ENCODE peak calls at places on chromosomes 1 and 21, in five cellular contexts. R is GM23338, G is K562, U is astrocyte, V is neural progenitor cell. X is an unnamed sample.

GRCh38 chr1:100478816-100479215 is 59.1 kb upstream of the GPR88 start:
- DNase-seq in R (no peak), G (no peak), U (no peak), V (no peak), X (no peak)

GRCh38 chr1:35660581-35661473 is 19.5 kb upstream of the PSMB2 start:
- DNase-seq in R (peak; percentile 89), G (no peak), U (peak; percentile 57), V (peak; percentile 92), X (peak; percentile 52)

GRCh38 chr1:30024411-30025195 is 698.8 kb downstream of the MATN1 start:
- DNase-seq in R (no peak), G (no peak), U (no peak), V (no peak), X (no peak)

GRCh38 chr1:101309334-101310221 is 72.8 kb downstream of the S1PR1 start:
- DNase-seq in R (peak; percentile 73), G (peak; percentile 56), U (peak; percentile 29), V (peak; percentile 71), X (peak; percentile 93)

GRCh38 chr1:118963456-118964430 is 24.4 kb downstream of the TBX15 start:
- DNase-seq in R (no peak), G (no peak), U (peak; percentile 20), V (no peak), X (no peak)

GRCh38 chr1:170131984-170132383 is 13.8 kb upstream of the NTMT2 start:
- DNase-seq in R (no peak), G (no peak), U (no peak), V (no peak), X (no peak)

GRCh38 chr21:44615881-44616590 is 4.2 kb downstream of the KRTAP10-8 start:
- DNase-seq in R (no peak), G (no peak), U (no peak), V (no peak), X (no peak)

GRCh38 chr1:166064324-166064926 is 102.4 kb downstream of the FAM78B start:
- DNase-seq in R (peak; percentile 44), G (no peak), U (no peak), V (no peak), X (no peak)

GRCh38 chr1:94068096-94068830 is 52.7 kb downstream of the ABCA4 start:
- DNase-seq in R (no peak), G (no peak), U (peak; percentile 82), V (no peak), X (no peak)

GRCh38 chr1:171816300-171816901 is 24.9 kb upstream of the DNM3 start:
- DNase-seq in R (no peak), G (no peak), U (no peak), V (no peak), X (no peak)

GRCh38 chr1:76374111-76374510 is 299.6 kb downstream of the ST6GALNAC3 start:
- DNase-seq in R (no peak), G (no peak), U (no peak), V (no peak), X (no peak)

GRCh38 chr1:110440877-110441276 is 10.1 kb upstream of the PROK1 start:
- DNase-seq in R (no peak), G (no peak), U (peak; percentile 16), V (no peak), X (no peak)

GRCh38 chr1:224219011-224219611 is 36.1 kb downstream of the DEGS1 start:
- DNase-seq in R (no peak), G (no peak), U (no peak), V (no peak), X (no peak)

GRCh38 chr1:68015369-68015768 is 35.1 kb downstream of the DIRAS3 start:
- DNase-seq in R (no peak), G (no peak), U (peak; percentile 10), V (no peak), X (no peak)

GRCh38 chr1:234917495-234918188 is 211.0 kb downstream of the TOMM20 start:
- DNase-seq in R (no peak), G (no peak), U (no peak), V (no peak), X (no peak)

GRCh38 chr1:31897534-31898100 is 40.6 kb downstream of the PTP4A2 start:
- DNase-seq in R (no peak), G (no peak), U (no peak), V (no peak), X (no peak)

GRCh38 chr1:185396126-185396525 is 79.1 kb upstream of the IVNS1ABP start:
- DNase-seq in R (no peak), G (no peak), U (no peak), V (no peak), X (no peak)

GRCh38 chr1:29674625-29675326 is 438.5 kb downstream of the PTPRU start:
- DNase-seq in R (no peak), G (no peak), U (no peak), V (no peak), X (no peak)

GRCh38 chr1:182601416-182601786 is 2.8 kb downstream of the RGS16 start:
- DNase-seq in R (peak; percentile 96), G (peak; percentile 80), U (peak; percentile 50), V (peak; percentile 94), X (peak; percentile 66)

GRCh38 chr1:21568809-21569385 is 59.7 kb downstream of the ALPL start:
- DNase-seq in R (no peak), G (no peak), U (no peak), V (no peak), X (no peak)

GRCh38 chr1:78854556-78854955 is 152.0 kb downstream of the ADGRL4 start:
- DNase-seq in R (no peak), G (no peak), U (no peak), V (no peak), X (no peak)

GRCh38 chr1:224502459-224503160 is 68.0 kb upstream of the WDR26 start:
- DNase-seq in R (peak; percentile 53), G (peak; percentile 40), U (no peak), V (peak; percentile 74), X (peak; percentile 59)

GRCh38 chr21:31374430-31374829 is 30.4 kb upstream of the TIAM1 start:
- DNase-seq in R (no peak), G (no peak), U (no peak), V (no peak), X (no peak)

GRCh38 chr1:156772728-156773497 is 5.6 kb downstream of the PRCC start:
- DNase-seq in R (no peak), G (no peak), U (no peak), V (no peak), X (no peak)

GRCh38 chr1:246001142-246001812 is 505.8 kb downstream of the SMYD3 start:
- DNase-seq in R (no peak), G (no peak), U (peak; percentile 90), V (no peak), X (no peak)

GRCh38 chr21:32545948-32546441 is 39.3 kb downstream of the TCP10L start:
- DNase-seq in R (no peak), G (peak; percentile 82), U (peak; percentile 49), V (no peak), X (no peak)

GRCh38 chr21:32253215-32253641 is 25.6 kb downstream of the MIS18A start:
- DNase-seq in R (no peak), G (no peak), U (peak; percentile 64), V (no peak), X (no peak)

GRCh38 chr1:205528887-205529825 is 24.7 kb downstream of the CDK18 start:
- DNase-seq in R (peak; percentile 95), G (peak; percentile 92), U (no peak), V (peak; percentile 90), X (peak; percentile 61)

DNA sequence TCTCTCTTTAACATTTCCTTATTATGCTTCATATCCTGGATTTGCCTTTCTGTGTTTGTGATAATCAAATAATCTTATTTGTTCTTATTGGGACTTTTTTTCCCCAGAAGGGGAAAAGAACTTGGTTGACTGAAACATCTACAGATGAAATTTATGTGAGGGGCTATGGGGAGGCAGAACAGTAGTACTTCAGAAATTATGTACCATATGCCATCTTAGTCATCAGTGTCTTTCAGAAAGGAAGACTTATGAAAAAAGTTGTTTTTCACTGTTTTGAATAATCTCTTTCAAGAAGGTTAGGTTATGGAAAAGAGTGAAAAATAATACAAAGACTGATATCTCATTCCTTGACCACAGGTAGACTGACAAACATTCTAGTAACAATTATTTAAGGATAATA is 30.2 kb upstream of the TRAF5 start:
- DNase-seq in R (no peak), G (no peak), U (no peak), V (no peak), X (no peak)
- TF ChIP-seq EZH2 in R (no peak), G (no peak), U (no peak), V (no peak), X (no peak)

GRCh38 chr1:27412502-27412901 is 20.1 kb downstream of the GPR3 start:
- DNase-seq in R (no peak), G (no peak), U (no peak), V (no peak), X (no peak)
- H3K27ac ChIP-seq in R (no peak overlapping the region), G (no peak overlapping the region), U (no peak overlapping the region), V (no peak overlapping the region), X (no peak overlapping the region)

GRCh38 chr1:230141002-230141648 is 74.1 kb downstream of the GALNT2 start:
- DNase-seq in R (no peak), G (no peak), U (peak; percentile 68), V (no peak), X (peak; percentile 38)

GRCh38 chr1:230141797-230142607 is 75.0 kb downstream of the GALNT2 start:
- DNase-seq in R (peak; percentile 22), G (no peak), U (no peak), V (no peak), X (no peak)

GRCh38 chr1:230139306-230139705 is 72.3 kb downstream of the GALNT2 start:
- DNase-seq in R (no peak), G (no peak), U (no peak), V (no peak), X (no peak)

GRCh38 chr1:230139741-230140140 is 72.7 kb downstream of the GALNT2 start:
- DNase-seq in R (no peak), G (no peak), U (no peak), V (no peak), X (no peak)

GRCh38 chr1:230140221-230141001 is 73.4 kb downstream of the GALNT2 start:
- DNase-seq in R (peak; percentile 25), G (no peak), U (peak; percentile 59), V (no peak), X (no peak)
- H3K4me3 ChIP-seq in R (no peak overlapping the region), G (no peak overlapping the region), U (peak overlapping the region; percentile 18), V (no peak overlapping the region), X (no peak overlapping the region)

GRCh38 chr1:90728656-90729257 is 11.7 kb upstream of the BARHL2 start:
- DNase-seq in R (peak; percentile 41), G (no peak), U (no peak), V (no peak), X (no peak)
- TF ChIP-seq EZH2 in R (no peak), G (no peak), U (no peak), V (peak; percentile 38), X (no peak)

DNA sequence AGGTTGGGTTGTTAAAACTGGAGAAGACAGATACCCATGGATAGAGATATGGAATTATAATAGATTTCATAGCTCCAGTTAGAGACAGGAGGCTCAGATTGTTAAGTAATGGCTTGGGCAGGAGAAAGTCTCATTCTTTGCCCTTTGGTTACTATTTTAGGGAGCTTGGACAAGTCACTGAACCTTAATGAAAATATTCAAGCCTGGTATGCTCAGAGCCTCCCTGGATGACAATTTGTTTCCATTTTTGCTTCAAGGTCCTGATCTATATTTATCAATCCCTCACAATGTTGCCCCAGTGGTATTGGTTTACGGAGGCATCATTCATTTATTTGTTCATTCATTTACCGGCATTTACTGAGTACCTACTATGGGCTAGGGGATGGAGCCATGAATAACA is 37.5 kb downstream of the RCSD1 start:
- DNase-seq in R (no peak), G (no peak), U (no peak), V (no peak), X (no peak)
- H3K27ac ChIP-seq in R (no peak overlapping the region), G (no peak overlapping the region), U (no peak overlapping the region), V (no peak overlapping the region), X (no peak overlapping the region)

GRCh38 chr1:4585705-4586104 is 68.7 kb upstream of the AJAP1 start:
- DNase-seq in R (no peak), G (no peak), U (no peak), V (no peak), X (no peak)
- H3K4me3 ChIP-seq in R (no peak overlapping the region), G (no peak overlapping the region), U (no peak overlapping the region), V (no peak overlapping the region), X (no peak overlapping the region)